ENCODE peak calls at places on chromosomes 5 and 9, in six cellular contexts. E, V, R, G, F and S are unnamed samples.

GRCh38 chr9:72540348-72540873 is 19.0 kb downstream of the TMC1 start:
- DNase-seq in E (peak; percentile 49), V (no peak), R (no peak), G (no peak), F (no peak), S (no peak)

GRCh38 chr5:172920447-172920849 is 38.8 kb upstream of the RPL26L1 start:
- DNase-seq in E (peak; percentile 100), V (no peak), R (no peak), G (no peak), F (no peak), S (no peak)

GRCh38 chr5:159133041-159133741 is 33.5 kb upstream of the EBF1 start:
- DNase-seq in E (peak; percentile 67), V (no peak), R (peak; percentile 62), G (no peak), F (no peak), S (no peak)

GRCh38 chr5:126937796-126938195 is 92.6 kb downstream of the MARCHF3 start:
- DNase-seq in E (peak; percentile 44), V (no peak), R (no peak), G (no peak), F (no peak), S (no peak)

GRCh38 chr5:78594946-78595921 is 53.3 kb downstream of the LHFPL2 start:
- DNase-seq in E (peak; percentile 100), V (peak; percentile 55), R (peak; percentile 97), G (peak; percentile 76), F (peak; percentile 49), S (no peak)

GRCh38 chr5:120405291-120405864 is 58.7 kb upstream of the PRR16 start:
- DNase-seq in E (peak; percentile 86), V (no peak), R (peak; percentile 80), G (no peak), F (no peak), S (no peak)

GRCh38 chr5:15577831-15578230 is 77.9 kb downstream of the FBXL7 start:
- DNase-seq in E (no peak), V (no peak), R (peak; percentile 53), G (no peak), F (no peak), S (no peak)

GRCh38 chr9:126700903-126701819 is 87.4 kb downstream of the LMX1B start:
- DNase-seq in E (no peak), V (peak; percentile 39), R (no peak), G (no peak), F (no peak), S (no peak)

GRCh38 chr5:136040746-136041415 is 12.1 kb downstream of the TGFBI start:
- DNase-seq in E (no peak), V (no peak), R (no peak), G (peak; percentile 87), F (peak; percentile 38), S (no peak)

GRCh38 chr9:31824860-31825259 is 559.6 kb upstream of the ACO1 start:
- DNase-seq in E (no peak), V (no peak), R (no peak), G (no peak), F (no peak), S (no peak)

GRCh38 chr9:78963911-78964310 is 607.9 kb upstream of the TLE4 start:
- DNase-seq in E (no peak), V (no peak), R (peak; percentile 15), G (no peak), F (no peak), S (no peak)

GRCh38 chr5:59390074-59390659 is 503.4 kb downstream of the PDE4D start:
- DNase-seq in E (peak; percentile 20), V (no peak), R (peak; percentile 40), G (no peak), F (no peak), S (no peak)

GRCh38 chr5:142537938-142538337 is 148.0 kb downstream of the FGF1 start:
- DNase-seq in E (no peak), V (no peak), R (no peak), G (no peak), F (no peak), S (no peak)

GRCh38 chr9:3857673-3858072 is 331.9 kb upstream of the RFX3 start:
- DNase-seq in E (peak; percentile 77), V (no peak), R (no peak), G (no peak), F (no peak), S (no peak)

DNA sequence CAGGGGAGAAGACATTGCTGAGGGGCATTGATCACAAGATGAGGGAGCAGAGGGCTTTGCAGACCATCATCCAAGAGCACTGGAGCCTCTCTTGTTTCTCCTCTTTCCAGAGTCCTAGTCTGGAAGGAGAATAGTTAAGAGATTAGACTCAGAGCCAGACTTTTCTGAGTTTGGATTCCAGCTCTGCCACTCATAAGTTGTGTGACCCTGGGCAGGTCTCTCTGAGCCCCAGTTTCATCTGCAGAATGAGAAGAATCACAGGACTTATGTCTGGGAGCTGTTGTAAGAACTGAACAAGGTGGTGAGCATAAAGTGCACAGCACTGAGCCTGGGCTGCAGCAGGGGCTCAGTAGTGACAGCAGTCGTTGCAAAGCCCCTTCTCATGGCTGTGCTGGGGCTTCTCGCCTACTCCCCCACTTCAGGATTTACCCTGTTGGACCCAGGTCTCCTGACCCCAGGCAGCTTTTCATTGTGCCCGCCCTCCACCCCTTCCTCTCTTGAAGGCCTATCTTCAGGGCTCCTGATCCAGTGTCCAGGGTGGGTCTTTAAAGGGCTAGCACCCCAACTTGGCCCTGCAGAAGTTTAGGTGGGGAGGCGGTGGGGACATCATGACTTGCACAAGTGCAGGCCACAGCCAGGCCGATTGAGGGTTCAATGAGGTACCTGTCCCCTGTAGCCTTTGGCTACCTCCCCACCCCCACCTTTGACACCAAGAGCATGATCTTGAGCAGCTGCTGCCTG is 1.5 kb downstream of the SYNPO start:
- DNase-seq in E (no peak), V (no peak), R (no peak), G (no peak), F (no peak), S (no peak)
- TF ChIP-seq POLR2A in E (no peak), V (no peak), R (peak; percentile 9), G (no peak), F (no peak), S (no peak)

DNA sequence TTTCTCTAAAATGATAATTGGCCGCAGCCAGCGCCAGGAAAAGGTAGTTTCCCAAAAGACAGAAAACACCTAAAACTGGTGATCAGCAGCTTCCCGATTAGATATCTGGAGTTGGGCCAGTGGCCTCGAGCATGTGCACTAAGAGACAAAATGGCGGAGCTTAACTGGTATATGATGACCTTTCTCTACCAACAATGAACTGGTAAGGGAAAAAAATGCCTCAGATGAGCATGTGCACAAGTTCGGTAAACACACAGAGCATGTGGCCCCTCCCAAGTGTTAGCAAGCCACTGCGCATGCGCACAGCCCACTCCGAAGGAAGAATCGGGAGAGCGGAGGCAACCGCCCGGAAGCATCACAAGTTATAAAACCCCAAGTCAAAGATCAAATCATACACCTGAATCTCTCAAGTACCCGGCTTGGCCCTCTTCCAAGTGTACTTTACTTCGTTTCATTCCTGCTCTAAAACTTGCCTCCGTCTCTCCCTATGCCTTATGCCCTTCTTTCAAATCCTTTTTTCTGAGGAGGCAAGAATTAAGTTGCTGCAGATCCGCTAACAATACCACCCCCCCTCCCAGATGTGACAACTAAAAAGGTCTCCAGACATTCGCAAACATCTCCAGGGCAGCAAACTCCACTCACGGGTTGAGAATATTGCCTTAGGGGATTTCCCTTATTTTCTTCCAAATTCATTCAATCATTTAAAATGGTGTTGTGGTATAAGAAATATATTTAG is 15.0 kb upstream of the PTBP3 start:
- DNase-seq in E (peak; percentile 35), V (peak; percentile 79), R (peak; percentile 83), G (peak; percentile 74), F (peak; percentile 91), S (peak; percentile 71)
- H3K4me3 ChIP-seq in E (peak overlapping the region; percentile 58), V (peak overlapping the region; percentile 71), R (no peak overlapping the region), G (peak overlapping the region; percentile 16), F (peak overlapping the region; percentile 27), S (no peak overlapping the region)

GRCh38 chr9:116007824-116008223 is 145.8 kb upstream of the PAPPA start:
- DNase-seq in E (no peak), V (no peak), R (no peak), G (no peak), F (no peak), S (no peak)
- H3K27ac ChIP-seq in E (no peak overlapping the region), V (no peak overlapping the region), R (no peak overlapping the region), G (no peak overlapping the region), F (no peak overlapping the region), S (no peak overlapping the region)

GRCh38 chr9:91905958-91906585 is 44.0 kb downstream of the ROR2 start:
- DNase-seq in E (no peak), V (no peak), R (no peak), G (no peak), F (peak; percentile 44), S (no peak)
- TF ChIP-seq POLR2A in E (no peak), V (no peak), R (no peak), G (no peak), F (no peak), S (no peak)